ENCODE peak calls at places on chromosomes 4 and X, in four cellular contexts. T is H1, B is GM12878, V is SK-N-SH. A is an unnamed sample.

GRCh38 chr4:39825090-39825489 is 127.2 kb downstream of the UBE2K start:
- DNase-seq in B (no peak), V (no peak), T (no peak), A (no peak)

GRCh38 chr4:38757945-38758344 is 24.8 kb downstream of the TLR10 start:
- DNase-seq in B (no peak), V (no peak), T (peak), A (no peak)

GRCh38 chr4:5186584-5187170 is 135.4 kb downstream of the STK32B start:
- DNase-seq in B (no peak), V (no peak), T (no peak), A (no peak)

GRCh38 chr4:147582386-147583077 is 34.7 kb upstream of the TMEM184C start:
- DNase-seq in T (no peak), B (no peak), V (no peak), A (no peak)

GRCh38 chr4:39526810-39527295 is 386 bp downstream of the UGDH start:
- DNase-seq in V (no peak), T (no peak), B (no peak), A (no peak)

GRCh38 chr4:54539500-54540029 is 118.2 kb upstream of the KIT start:
- DNase-seq in B (no peak), T (no peak), V (peak), A (peak)

GRCh38 chrX:21528076-21528475 is 130.1 kb downstream of the KLHL34 start:
- DNase-seq in B (no peak), V (no peak), T (no peak), A (no peak)

GRCh38 chr4:38625508-38625907 is 38.5 kb upstream of the KLF3 start:
- DNase-seq in B (no peak), T (no peak), V (no peak), A (no peak)

GRCh38 chrX:119790977-119791436 is 423 bp downstream of the RPL39 start:
- DNase-seq in T (no peak), B (no peak), V (peak), A (peak)

GRCh38 chrX:20595928-20596550 is 329.3 kb upstream of the RPS6KA3 start:
- DNase-seq in V (no peak), T (no peak), B (no peak), A (no peak)

GRCh38 chrX:147891886-147892285 is 19.8 kb upstream of the FMR1 start:
- DNase-seq in T (no peak), V (no peak), B (no peak), A (no peak)

GRCh38 chr4:172983014-172983413 is 185.6 kb upstream of the GALNT7 start:
- DNase-seq in B (no peak), V (no peak), T (no peak), A (no peak)

GRCh38 chr4:122142687-122143086 is 9.4 kb upstream of the BLTP1 start:
- DNase-seq in V (no peak), B (no peak), T (no peak), A (no peak)

GRCh38 chrX:114712466-114712865 is 128.6 kb downstream of the HTR2C start:
- DNase-seq in V (no peak), T (no peak), B (no peak), A (no peak)

DNA sequence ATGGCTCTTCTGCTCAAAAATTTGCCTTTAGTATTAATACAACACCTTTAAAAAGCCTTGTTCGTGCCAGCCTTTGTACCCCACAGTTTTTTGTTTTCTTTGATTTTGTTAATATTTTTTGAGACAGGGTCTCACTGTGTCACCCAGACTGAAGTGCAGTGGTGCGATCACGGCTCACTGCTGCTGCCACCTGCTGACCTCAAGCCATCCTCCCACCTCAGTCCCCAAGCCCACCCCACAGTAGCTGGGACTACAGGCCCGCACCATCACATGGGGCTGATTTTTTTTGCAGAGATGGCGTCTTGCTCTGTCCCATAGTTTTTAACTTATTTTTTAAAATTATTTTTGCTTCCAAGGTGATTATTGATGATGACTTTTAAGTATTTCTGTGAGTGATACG is 134.0 kb downstream of the HTR2C start:
- DNase-seq in B (no peak), T (no peak), V (peak), A (no peak)
- TF ChIP-seq TCF12 in B (no peak), T (no peak), V (no peak), A (no peak)

DNA sequence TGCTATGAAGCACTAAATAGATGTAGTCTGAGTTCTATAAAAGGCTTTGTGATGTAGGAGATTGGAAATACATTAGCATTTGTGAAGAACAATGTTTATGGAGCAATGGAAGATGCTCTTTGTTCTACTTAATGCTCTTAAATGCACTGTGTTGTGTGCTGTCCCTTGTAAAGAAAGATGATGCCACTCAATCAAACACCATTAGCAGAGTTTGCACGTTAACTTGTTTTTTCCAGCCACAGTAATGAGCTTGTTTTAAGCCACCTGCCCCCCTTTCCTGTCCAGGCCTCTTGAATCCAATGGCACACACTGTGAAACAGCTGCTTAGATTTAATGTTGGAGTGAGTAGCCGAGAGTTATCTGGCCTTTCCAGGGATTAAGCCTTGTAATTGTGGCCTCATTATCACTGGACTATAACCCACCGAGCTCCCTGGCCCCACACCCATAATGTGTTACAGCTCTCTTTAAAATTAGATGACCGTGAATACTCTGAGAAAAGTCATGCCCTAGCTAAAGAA is 86.0 kb downstream of the PAK3 start:
- DNase-seq in V (no peak), B (no peak), T (no peak), A (no peak)
- TF ChIP-seq TCF12 in V (no peak), B (no peak), T (no peak), A (no peak)

DNA sequence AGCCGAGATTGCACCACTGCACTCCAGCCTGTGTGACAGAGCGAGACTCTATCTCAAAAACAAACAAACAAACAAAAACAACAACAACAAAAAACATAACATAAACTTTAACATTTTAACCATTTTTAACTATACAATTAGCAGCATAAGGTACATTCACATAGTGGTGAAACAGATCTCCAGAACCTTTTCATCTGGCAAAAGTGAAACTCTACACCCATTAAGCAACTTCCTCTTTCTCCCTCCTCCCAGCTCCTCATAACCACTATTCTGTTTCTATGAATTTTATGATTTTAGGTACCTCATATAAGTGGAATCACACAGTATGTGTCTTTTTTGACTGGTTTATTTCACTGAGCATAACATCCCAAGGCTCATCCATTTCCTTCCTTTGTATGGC is 103.6 kb downstream of the FAM13A start:
- DNase-seq in T (no peak), B (peak), V (no peak), A (no peak)
- TF ChIP-seq TCF12 in T (no peak), B (no peak), V (no peak), A (no peak)

GRCh38 chrX:37830371-37830770 is 17.0 kb downstream of the DYNLT3 start:
- DNase-seq in V (no peak), B (no peak), T (no peak), A (no peak)

GRCh38 chrX:37834937-37835336 is 12.4 kb downstream of the DYNLT3 start:
- DNase-seq in T (no peak), B (no peak), V (no peak), A (no peak)
- TF ChIP-seq TCF12 in T (no peak), B (no peak), V (no peak), A (no peak)

DNA sequence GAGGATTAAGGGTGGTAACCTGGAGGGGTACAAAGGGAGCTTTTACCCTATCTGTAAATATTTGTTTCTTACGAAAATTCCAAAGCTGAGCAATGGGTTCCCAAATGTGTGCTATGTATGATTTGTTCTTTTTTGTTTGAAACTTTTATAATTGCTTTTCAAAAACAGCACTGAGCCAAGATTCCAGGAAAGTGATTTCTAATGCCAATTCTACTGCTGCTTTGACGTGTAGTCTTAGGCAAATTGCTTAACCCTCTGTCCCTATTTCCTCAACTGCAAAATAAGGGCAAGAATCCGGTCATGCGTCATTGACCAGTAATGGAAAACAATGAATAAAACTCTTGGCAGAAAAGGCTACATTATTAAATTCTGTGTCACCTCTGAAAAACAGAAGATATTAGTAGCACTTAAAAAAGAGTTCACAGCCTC is 454.7 kb downstream of the IL15 start:
- DNase-seq in V (no peak), B (no peak), T (no peak), A (no peak)
- TF ChIP-seq TCF12 in V (peak), B (no peak), T (no peak), A (no peak)

A was measured in HepG2.